ENCODE peak calls at places on chromosomes 16 and 17, in seven cellular contexts. One of them, this sample, is unnamed.

GRCh38 chr16:592518-593306 is 2.8 kb downstream of the RAB40C start:
- DNase-seq in non-pigmented ciliary epithelial cell: no peak
- DNase-seq in GM20000: no peak
- DNase-seq in GM12892: no peak
- DNase-seq in stimulated activated naive B cell treated with anti-CD40 and anti-IgM and Interleukin-4, amounts not matched to agents 10 μg/mL and 1 μg/mL and 100 μg/mL, for 72 hours: no peak
- DNase-seq in mucosa of gallbladder: peak
- DNase-seq in stimulated activated CD8-positive, alpha-beta memory T cell treated with anti-CD3 and anti-CD28 coated beads, Interleukin-7, amount 100 ng/mL, for 4 hours: no peak
- DNase-seq in this sample: no peak

GRCh38 chr17:8192070-8192815 is 2.3 kb upstream of the BORCS6 start:
- DNase-seq in mucosa of gallbladder: peak
- DNase-seq in non-pigmented ciliary epithelial cell: no peak
- DNase-seq in stimulated activated naive B cell treated with anti-CD40 and anti-IgM and Interleukin-4, amounts not matched to agents 10 μg/mL and 1 μg/mL and 100 μg/mL, for 72 hours: peak
- DNase-seq in GM20000: peak
- DNase-seq in GM12892: no peak
- DNase-seq in stimulated activated CD8-positive, alpha-beta memory T cell treated with anti-CD3 and anti-CD28 coated beads, Interleukin-7, amount 100 ng/mL, for 4 hours: no peak
- DNase-seq in this sample: peak

GRCh38 chr16:68590201-68590994 is 51.3 kb downstream of the ZFP90 start:
- DNase-seq in GM20000: peak
- DNase-seq in non-pigmented ciliary epithelial cell: peak
- DNase-seq in GM12892: peak
- DNase-seq in stimulated activated naive B cell treated with anti-CD40 and anti-IgM and Interleukin-4, amounts not matched to agents 10 μg/mL and 1 μg/mL and 100 μg/mL, for 72 hours: peak
- DNase-seq in mucosa of gallbladder: peak
- DNase-seq in stimulated activated CD8-positive, alpha-beta memory T cell treated with anti-CD3 and anti-CD28 coated beads, Interleukin-7, amount 100 ng/mL, for 4 hours: peak
- DNase-seq in this sample: peak

GRCh38 chr17:61139219-61139618 is 260.4 kb upstream of the TBX2 start:
- DNase-seq in GM12892: peak
- DNase-seq in GM20000: peak
- DNase-seq in non-pigmented ciliary epithelial cell: peak
- DNase-seq in mucosa of gallbladder: peak
- DNase-seq in stimulated activated naive B cell treated with anti-CD40 and anti-IgM and Interleukin-4, amounts not matched to agents 10 μg/mL and 1 μg/mL and 100 μg/mL, for 72 hours: peak
- DNase-seq in stimulated activated CD8-positive, alpha-beta memory T cell treated with anti-CD3 and anti-CD28 coated beads, Interleukin-7, amount 100 ng/mL, for 4 hours: peak
- DNase-seq in this sample: peak

GRCh38 chr16:69831212-69832123 is 69.3 kb downstream of the WWP2 start:
- DNase-seq in GM12892: no peak
- DNase-seq in stimulated activated naive B cell treated with anti-CD40 and anti-IgM and Interleukin-4, amounts not matched to agents 10 μg/mL and 1 μg/mL and 100 μg/mL, for 72 hours: no peak
- DNase-seq in stimulated activated CD8-positive, alpha-beta memory T cell treated with anti-CD3 and anti-CD28 coated beads, Interleukin-7, amount 100 ng/mL, for 4 hours: no peak
- DNase-seq in non-pigmented ciliary epithelial cell: no peak
- DNase-seq in GM20000: no peak
- DNase-seq in mucosa of gallbladder: no peak
- DNase-seq in this sample: no peak

GRCh38 chr16:82040296-82040695 is 5.2 kb downstream of the HSD17B2 start:
- DNase-seq in non-pigmented ciliary epithelial cell: no peak
- DNase-seq in stimulated activated naive B cell treated with anti-CD40 and anti-IgM and Interleukin-4, amounts not matched to agents 10 μg/mL and 1 μg/mL and 100 μg/mL, for 72 hours: no peak
- DNase-seq in mucosa of gallbladder: no peak
- DNase-seq in GM20000: no peak
- DNase-seq in GM12892: no peak
- DNase-seq in stimulated activated CD8-positive, alpha-beta memory T cell treated with anti-CD3 and anti-CD28 coated beads, Interleukin-7, amount 100 ng/mL, for 4 hours: no peak
- DNase-seq in this sample: no peak

GRCh38 chr17:77769215-77769614 is 189.3 kb upstream of the TNRC6C start:
- DNase-seq in GM12892: no peak
- DNase-seq in GM20000: no peak
- DNase-seq in mucosa of gallbladder: no peak
- DNase-seq in stimulated activated naive B cell treated with anti-CD40 and anti-IgM and Interleukin-4, amounts not matched to agents 10 μg/mL and 1 μg/mL and 100 μg/mL, for 72 hours: no peak
- DNase-seq in stimulated activated CD8-positive, alpha-beta memory T cell treated with anti-CD3 and anti-CD28 coated beads, Interleukin-7, amount 100 ng/mL, for 4 hours: no peak
- DNase-seq in non-pigmented ciliary epithelial cell: no peak
- DNase-seq in this sample: no peak

GRCh38 chr16:50458694-50459271 is 89.4 kb upstream of the NKD1 start:
- DNase-seq in GM12892: no peak
- DNase-seq in non-pigmented ciliary epithelial cell: no peak
- DNase-seq in mucosa of gallbladder: no peak
- DNase-seq in GM20000: no peak
- DNase-seq in stimulated activated CD8-positive, alpha-beta memory T cell treated with anti-CD3 and anti-CD28 coated beads, Interleukin-7, amount 100 ng/mL, for 4 hours: no peak
- DNase-seq in stimulated activated naive B cell treated with anti-CD40 and anti-IgM and Interleukin-4, amounts not matched to agents 10 μg/mL and 1 μg/mL and 100 μg/mL, for 72 hours: no peak
- DNase-seq in this sample: no peak

GRCh38 chr17:77725851-77726250 is 232.7 kb upstream of the TNRC6C start:
- DNase-seq in stimulated activated naive B cell treated with anti-CD40 and anti-IgM and Interleukin-4, amounts not matched to agents 10 μg/mL and 1 μg/mL and 100 μg/mL, for 72 hours: no peak
- DNase-seq in GM20000: no peak
- DNase-seq in stimulated activated CD8-positive, alpha-beta memory T cell treated with anti-CD3 and anti-CD28 coated beads, Interleukin-7, amount 100 ng/mL, for 4 hours: no peak
- DNase-seq in non-pigmented ciliary epithelial cell: no peak
- DNase-seq in GM12892: no peak
- DNase-seq in mucosa of gallbladder: no peak
- DNase-seq in this sample: peak

GRCh38 chr17:73140531-73140930 is 24.3 kb upstream of the SSTR2 start:
- DNase-seq in stimulated activated naive B cell treated with anti-CD40 and anti-IgM and Interleukin-4, amounts not matched to agents 10 μg/mL and 1 μg/mL and 100 μg/mL, for 72 hours: no peak
- DNase-seq in GM12892: no peak
- DNase-seq in mucosa of gallbladder: no peak
- DNase-seq in GM20000: no peak
- DNase-seq in non-pigmented ciliary epithelial cell: no peak
- DNase-seq in stimulated activated CD8-positive, alpha-beta memory T cell treated with anti-CD3 and anti-CD28 coated beads, Interleukin-7, amount 100 ng/mL, for 4 hours: no peak
- DNase-seq in this sample: no peak

GRCh38 chr17:4074831-4075495 is 67.9 kb downstream of the ZZEF1 start:
- DNase-seq in GM20000: peak
- DNase-seq in non-pigmented ciliary epithelial cell: no peak
- DNase-seq in stimulated activated CD8-positive, alpha-beta memory T cell treated with anti-CD3 and anti-CD28 coated beads, Interleukin-7, amount 100 ng/mL, for 4 hours: no peak
- DNase-seq in stimulated activated naive B cell treated with anti-CD40 and anti-IgM and Interleukin-4, amounts not matched to agents 10 μg/mL and 1 μg/mL and 100 μg/mL, for 72 hours: peak
- DNase-seq in mucosa of gallbladder: no peak
- DNase-seq in GM12892: peak
- DNase-seq in this sample: peak

GRCh38 chr17:74558882-74559519 is 8.3 kb downstream of the CD300H start:
- DNase-seq in stimulated activated naive B cell treated with anti-CD40 and anti-IgM and Interleukin-4, amounts not matched to agents 10 μg/mL and 1 μg/mL and 100 μg/mL, for 72 hours: no peak
- DNase-seq in non-pigmented ciliary epithelial cell: no peak
- DNase-seq in GM12892: no peak
- DNase-seq in mucosa of gallbladder: no peak
- DNase-seq in stimulated activated CD8-positive, alpha-beta memory T cell treated with anti-CD3 and anti-CD28 coated beads, Interleukin-7, amount 100 ng/mL, for 4 hours: no peak
- DNase-seq in GM20000: no peak
- DNase-seq in this sample: no peak